ENCODE peak calls at places on chromosomes 5 and 9, in six cellular contexts. H is stomach; Z is Caki2; G is stimulated activated CD8-positive, alpha-beta memory T cell treated with anti-CD3 and anti-CD28 coated beads, Interleukin-2, amount 100 ng/mL, for 48 hours; V is retina; C is hepatocyte. J is an unnamed sample.

GRCh38 chr9:130058154-130058553 is 4.4 kb downstream of the GPR107 start:
- DNase-seq in H (no peak), Z (peak; percentile 14), G (no peak), V (no peak), C (no peak), J (no peak)

GRCh38 chr9:126791406-126792230 is 13.2 kb upstream of the ZBTB43 start:
- DNase-seq in H (no peak), Z (peak; percentile 71), G (no peak), V (no peak), C (peak; percentile 80), J (no peak)

GRCh38 chr5:156475831-156476551 is 149.0 kb downstream of the SGCD start:
- DNase-seq in H (no peak), Z (peak; percentile 87), G (no peak), V (peak; percentile 51), C (peak; percentile 17), J (no peak)

GRCh38 chr5:115725522-115725921 is 90.9 kb downstream of the CDO1 start:
- DNase-seq in H (no peak), Z (no peak), G (no peak), V (no peak), C (no peak), J (no peak)

GRCh38 chr5:135930029-135930948 is 24.5 kb downstream of the LECT2 start:
- DNase-seq in H (no peak), Z (peak; percentile 8), G (no peak), V (peak; percentile 38), C (peak; percentile 43), J (no peak)

GRCh38 chr5:80141681-80142080 is 106.5 kb downstream of the THBS4 start:
- DNase-seq in H (no peak), Z (no peak), G (no peak), V (no peak), C (no peak), J (no peak)

GRCh38 chr9:84139296-84140100 is 158.9 kb downstream of the RMI1 start:
- DNase-seq in H (peak; percentile 79), Z (peak; percentile 2), G (no peak), V (peak; percentile 29), C (peak; percentile 21), J (no peak)

GRCh38 chr9:13033959-13034695 is 245.4 kb downstream of the MPDZ start:
- DNase-seq in H (peak; percentile 62), Z (peak; percentile 57), G (no peak), V (peak; percentile 92), C (peak; percentile 85), J (no peak)

GRCh38 chr5:79857692-79858091 is 133.4 kb downstream of the MTX3 start:
- DNase-seq in H (no peak), Z (no peak), G (no peak), V (no peak), C (no peak), J (no peak)

GRCh38 chr9:128685636-128686489 is 3.2 kb upstream of the SET start:
- DNase-seq in H (peak; percentile 54), Z (no peak), G (no peak), V (no peak), C (peak; percentile 57), J (no peak)

GRCh38 chr5:156328766-156329165 is 1.8 kb downstream of the SGCD start:
- DNase-seq in H (no peak), Z (no peak), G (no peak), V (no peak), C (no peak), J (no peak)

GRCh38 chr9:36479086-36479485 is 79.0 kb upstream of the RNF38 start:
- DNase-seq in H (no peak), Z (no peak), G (no peak), V (no peak), C (no peak), J (no peak)

GRCh38 chr5:39757121-39757520 is 332.3 kb upstream of the DAB2 start:
- DNase-seq in H (no peak), Z (peak; percentile 10), G (no peak), V (no peak), C (no peak), J (no peak)

GRCh38 chr5:59923465-59923864 is 29.9 kb upstream of the PDE4D start:
- DNase-seq in H (no peak), Z (no peak), G (no peak), V (no peak), C (peak; percentile 7), J (no peak)

GRCh38 chr9:88303785-88304495 is 84.3 kb upstream of the SPIN1 start:
- DNase-seq in H (no peak), Z (no peak), G (peak; percentile 31), V (no peak), C (no peak), J (no peak)

GRCh38 chr9:35748858-35749514 is at the start of the genes GBA2 and RGP1:
- DNase-seq in H (peak; percentile 89), Z (peak; percentile 70), G (peak; percentile 70), V (peak; percentile 86), C (peak; percentile 93), J (peak; percentile 62)

GRCh38 chr9:113258282-113258681 is 17.1 kb downstream of the CDC26 start:
- DNase-seq in H (no peak), Z (no peak), G (no peak), V (no peak), C (no peak), J (no peak)

GRCh38 chr9:99592834-99593584 is 228.7 kb upstream of the NR4A3 start:
- DNase-seq in H (no peak), Z (no peak), G (no peak), V (no peak), C (no peak), J (no peak)

GRCh38 chr9:93178851-93179786 is 4.8 kb upstream of the WNK2 start:
- DNase-seq in H (no peak), Z (no peak), G (no peak), V (no peak), C (no peak), J (no peak)

J was measured in effector memory CD4-positive, alpha-beta T cell.